ENCODE peak calls at places on chromosomes 12 and 14, in five cellular contexts. J is NCI-H1092 treated with DMSO at 0.1 percent for 48 hours; X is activated naive CD4-positive, alpha-beta T cell treated with anti-CD3 and anti-CD28 coated beads, Interleukin-2, amount 50 U/mL, for 72 hours; L is AG08395; F is AG08396. C is an unnamed sample.

GRCh38 chr12:6124411-6125151 is at the start of gene VWF:
- DNase-seq in F (no peak), X (no peak), L (no peak), J (no peak), C (no peak)

GRCh38 chr12:122527478-122527944 is 462 bp downstream of the KNTC1 start:
- DNase-seq in F (peak; percentile 7), X (peak; percentile 23), L (peak; percentile 9), J (no peak), C (peak; percentile 35)

GRCh38 chr12:73424484-73424883 is 1113.2 kb upstream of the ATXN7L3B start:
- DNase-seq in J (no peak), L (no peak), X (no peak), F (no peak), C (no peak)

GRCh38 chr14:50766338-50766886 is 64.5 kb downstream of the NIN start:
- DNase-seq in L (peak; percentile 48), F (peak; percentile 15), J (no peak), X (no peak), C (peak; percentile 88)

GRCh38 chr14:70702154-70702553 is 60.4 kb downstream of the TTC9 start:
- DNase-seq in J (no peak), X (no peak), L (no peak), F (no peak), C (no peak)

GRCh38 chr12:57868870-57869609 is 22.5 kb upstream of the CTDSP2 start:
- DNase-seq in J (no peak), L (peak; percentile 64), F (peak; percentile 44), X (no peak), C (peak; percentile 60)

GRCh38 chr12:58657175-58657574 is 263.1 kb downstream of the LRIG3 start:
- DNase-seq in X (no peak), J (no peak), F (no peak), L (no peak), C (no peak)

GRCh38 chr12:12210983-12211382 is 55.9 kb downstream of the LRP6 start:
- DNase-seq in X (peak; percentile 18), L (no peak), J (no peak), F (no peak), C (no peak)

GRCh38 chr14:37590096-37590809 is 4.8 kb downstream of the FOXA1 start:
- DNase-seq in J (peak; percentile 87), X (no peak), L (no peak), F (no peak), C (no peak)

GRCh38 chr12:45415393-45415817 is 199.5 kb downstream of the ANO6 start:
- DNase-seq in X (peak; percentile 27), L (peak; percentile 96), J (no peak), F (peak; percentile 87), C (peak; percentile 99)

GRCh38 chr12:118190266-118190665 is 54.3 kb downstream of the PEBP1 start:
- DNase-seq in L (peak; percentile 18), X (no peak), J (peak; percentile 69), F (peak; percentile 10), C (peak; percentile 44)

GRCh38 chr12:66235626-66236281 is 46.7 kb downstream of the IRAK3 start:
- DNase-seq in L (peak; percentile 43), F (peak; percentile 34), X (no peak), J (no peak), C (no peak)

GRCh38 chr12:123149088-123149827 is 1.6 kb downstream of the PITPNM2 start:
- DNase-seq in L (peak; percentile 31), F (no peak), X (no peak), J (no peak), C (peak; percentile 36)

GRCh38 chr12:57008113-57008687 is 1.9 kb upstream of the ZBTB39 start:
- DNase-seq in L (peak; percentile 69), F (peak; percentile 69), J (peak; percentile 33), X (no peak), C (peak; percentile 46)

GRCh38 chr12:120353556-120354317 is 15.2 kb downstream of the MSI1 start:
- DNase-seq in J (no peak), F (no peak), L (no peak), X (no peak), C (no peak)

GRCh38 chr12:123268850-123269249 is 2.8 kb downstream of the CDK2AP1 start:
- DNase-seq in X (no peak), L (no peak), F (no peak), J (peak; percentile 7), C (no peak)

GRCh38 chr12:52971701-52972329 is 22.9 kb downstream of the KRT18 start:
- DNase-seq in L (peak; percentile 80), J (no peak), F (peak; percentile 64), X (no peak), C (peak; percentile 47)

GRCh38 chr12:132144115-132145071 is at the start of the genes DDX51 and NOC4L:
- DNase-seq in J (peak; percentile 86), F (peak; percentile 99), X (peak; percentile 97), L (peak; percentile 98), C (peak; percentile 95)

GRCh38 chr14:104688755-104689619 is at the start of gene INF2:
- DNase-seq in F (peak; percentile 95), L (peak; percentile 90), J (peak; percentile 69), X (peak; percentile 54), C (peak; percentile 52)

GRCh38 chr14:95885278-95885677 is 8.6 kb downstream of the TUNAR start:
- DNase-seq in J (no peak), F (no peak), L (no peak), X (no peak), C (no peak)

GRCh38 chr12:113758165-113758924 is 207.8 kb downstream of the RBM19 start:
- DNase-seq in X (no peak), F (no peak), J (no peak), L (no peak), C (no peak)

GRCh38 chr14:73768107-73768506 is 53.9 kb upstream of the PNMA1 start:
- DNase-seq in J (no peak), L (no peak), X (no peak), F (no peak), C (no peak)

C was measured in foreskin fibroblast.